ENCODE peak calls at places on chromosome 12, in eight cellular contexts. One of them, this sample, is unnamed.
A peak's percentile ranks its signal among the peaks of the same experiment; 100 is the strongest.

GRCh38 chr12:104347374-104348075 is 44.0 kb downstream of the EID3 start:
- DNase-seq in lung: peak; percentile 14
- DNase-seq in K562: no peak
- DNase-seq in Right ventricle myocardium superior: no peak
- DNase-seq in left ventricle myocardium inferior: no peak
- DNase-seq in Ammon's horn: no peak
- DNase-seq in RWPE1: no peak
- DNase-seq in A172: no peak
- DNase-seq in this sample: no peak

GRCh38 chr12:46702581-46703344 is 123.0 kb downstream of the SLC38A4 start:
- DNase-seq in lung: no peak
- DNase-seq in K562: no peak
- DNase-seq in Right ventricle myocardium superior: no peak
- DNase-seq in left ventricle myocardium inferior: no peak
- DNase-seq in Ammon's horn: peak; percentile 32
- DNase-seq in RWPE1: peak; percentile 86
- DNase-seq in A172: peak; percentile 4
- DNase-seq in this sample: no peak

GRCh38 chr12:109559200-109559505 is 14.2 kb downstream of the MMAB start:
- DNase-seq in lung: no peak
- DNase-seq in K562: no peak
- DNase-seq in Right ventricle myocardium superior: no peak
- DNase-seq in left ventricle myocardium inferior: no peak
- DNase-seq in Ammon's horn: no peak
- DNase-seq in RWPE1: no peak
- DNase-seq in A172: no peak
- DNase-seq in this sample: no peak

GRCh38 chr12:115815924-115816323 is 461.6 kb downstream of the MED13L start:
- DNase-seq in lung: no peak
- DNase-seq in K562: no peak
- DNase-seq in Right ventricle myocardium superior: no peak
- DNase-seq in left ventricle myocardium inferior: no peak
- DNase-seq in Ammon's horn: no peak
- DNase-seq in RWPE1: no peak
- DNase-seq in A172: no peak
- DNase-seq in this sample: no peak

GRCh38 chr12:132771126-132771838 is 9.7 kb upstream of the ANKLE2 start:
- DNase-seq in lung: no peak
- DNase-seq in K562: no peak
- DNase-seq in Right ventricle myocardium superior: no peak
- DNase-seq in left ventricle myocardium inferior: no peak
- DNase-seq in Ammon's horn: no peak
- DNase-seq in RWPE1: no peak
- DNase-seq in A172: no peak
- DNase-seq in this sample: no peak

GRCh38 chr12:93379432-93380308 is 1.9 kb downstream of the NUDT4 start:
- DNase-seq in lung: no peak
- DNase-seq in K562: no peak
- DNase-seq in Right ventricle myocardium superior: no peak
- DNase-seq in left ventricle myocardium inferior: no peak
- DNase-seq in Ammon's horn: peak; percentile 25
- DNase-seq in RWPE1: no peak
- DNase-seq in A172: no peak
- DNase-seq in this sample: no peak

GRCh38 chr12:93790472-93791152 is 113.4 kb downstream of the CRADD start:
- DNase-seq in lung: no peak
- DNase-seq in K562: peak; percentile 40
- DNase-seq in Right ventricle myocardium superior: no peak
- DNase-seq in left ventricle myocardium inferior: no peak
- DNase-seq in Ammon's horn: no peak
- DNase-seq in RWPE1: peak; percentile 82
- DNase-seq in A172: peak; percentile 86
- DNase-seq in this sample: no peak

GRCh38 chr12:102958073-102958829 is 777 bp downstream of the ASCL1 start:
- DNase-seq in lung: no peak
- DNase-seq in K562: no peak
- DNase-seq in Right ventricle myocardium superior: no peak
- DNase-seq in left ventricle myocardium inferior: no peak
- DNase-seq in Ammon's horn: peak; percentile 30
- DNase-seq in RWPE1: no peak
- DNase-seq in A172: no peak
- DNase-seq in this sample: no peak

GRCh38 chr12:43882578-43883178 is 46.8 kb downstream of the TMEM117 start:
- DNase-seq in lung: no peak
- DNase-seq in K562: peak; percentile 36
- DNase-seq in Right ventricle myocardium superior: no peak
- DNase-seq in left ventricle myocardium inferior: no peak
- DNase-seq in Ammon's horn: peak; percentile 78
- DNase-seq in RWPE1: peak; percentile 53
- DNase-seq in A172: peak; percentile 38
- DNase-seq in this sample: peak; percentile 56

GRCh38 chr12:1864867-1865266 is 44.5 kb downstream of the LRTM2 start:
- DNase-seq in lung: no peak
- DNase-seq in K562: no peak
- DNase-seq in Right ventricle myocardium superior: no peak
- DNase-seq in left ventricle myocardium inferior: no peak
- DNase-seq in Ammon's horn: no peak
- DNase-seq in RWPE1: no peak
- DNase-seq in A172: no peak
- DNase-seq in this sample: no peak

GRCh38 chr12:122870867-122871664 is 24.9 kb downstream of the VPS37B start:
- DNase-seq in lung: no peak
- DNase-seq in K562: no peak
- DNase-seq in Right ventricle myocardium superior: peak; percentile 63
- DNase-seq in left ventricle myocardium inferior: no peak
- DNase-seq in Ammon's horn: no peak
- DNase-seq in RWPE1: no peak
- DNase-seq in A172: no peak
- DNase-seq in this sample: no peak

GRCh38 chr12:52278931-52279682 is 4.7 kb downstream of the KRT86 start:
- DNase-seq in lung: peak; percentile 73
- DNase-seq in K562: peak; percentile 91
- DNase-seq in Right ventricle myocardium superior: peak; percentile 83
- DNase-seq in left ventricle myocardium inferior: peak; percentile 71
- DNase-seq in Ammon's horn: peak; percentile 70
- DNase-seq in RWPE1: peak; percentile 82
- DNase-seq in A172: peak; percentile 59
- DNase-seq in this sample: no peak

GRCh38 chr12:24905431-24905830 is 43.5 kb downstream of the BCAT1 start:
- DNase-seq in lung: no peak
- DNase-seq in K562: no peak
- DNase-seq in Right ventricle myocardium superior: no peak
- DNase-seq in left ventricle myocardium inferior: no peak
- DNase-seq in Ammon's horn: no peak
- DNase-seq in RWPE1: no peak
- DNase-seq in A172: no peak
- DNase-seq in this sample: no peak

GRCh38 chr12:89424394-89424793 is 72.1 kb upstream of the DUSP6 start:
- DNase-seq in lung: no peak
- DNase-seq in K562: no peak
- DNase-seq in Right ventricle myocardium superior: no peak
- DNase-seq in left ventricle myocardium inferior: no peak
- DNase-seq in Ammon's horn: no peak
- DNase-seq in RWPE1: no peak
- DNase-seq in A172: no peak
- DNase-seq in this sample: no peak

GRCh38 chr12:106113042-106113441 is 25.7 kb downstream of the NUAK1 start:
- DNase-seq in lung: no peak
- DNase-seq in K562: no peak
- DNase-seq in Right ventricle myocardium superior: no peak
- DNase-seq in left ventricle myocardium inferior: no peak
- DNase-seq in Ammon's horn: no peak
- DNase-seq in RWPE1: no peak
- DNase-seq in A172: peak; percentile 67
- DNase-seq in this sample: no peak